ENCODE peak calls at places on chromosomes 5 and 9, in eight cellular contexts. S, X, Q, E, Y, B, T and R are unnamed samples.

GRCh38 chr5:151164687-151165392 is 7.3 kb upstream of the ANXA6 start:
- DNase-seq in S (peak; percentile 84), X (peak; percentile 61), Q (peak; percentile 79), E (peak; percentile 74), Y (peak; percentile 84), B (peak; percentile 44), T (peak; percentile 61), R (no peak)

GRCh38 chr5:171593401-171593800 is 174.0 kb downstream of the FGF18 start:
- DNase-seq in S (no peak), X (no peak), Q (no peak), E (no peak), Y (no peak), B (no peak), T (no peak), R (no peak)

GRCh38 chr5:167642779-167643517 is 648.5 kb upstream of the WWC1 start:
- DNase-seq in S (no peak), X (no peak), Q (no peak), E (no peak), Y (no peak), B (no peak), T (no peak), R (peak; percentile 83)

GRCh38 chr5:24325306-24325832 is 319.4 kb downstream of the CDH10 start:
- DNase-seq in S (no peak), X (no peak), Q (no peak), E (no peak), Y (no peak), B (no peak), T (no peak), R (no peak)

GRCh38 chr9:126448865-126449577 is 122.4 kb downstream of the MVB12B start:
- DNase-seq in S (no peak), X (no peak), Q (no peak), E (no peak), Y (no peak), B (no peak), T (no peak), R (no peak)

GRCh38 chr5:147782053-147783028 is at the start of gene JAKMIP2:
- DNase-seq in S (peak; percentile 78), X (peak; percentile 68), Q (peak; percentile 71), E (peak; percentile 54), Y (peak; percentile 91), B (no peak), T (peak; percentile 26), R (no peak)

GRCh38 chr5:170218730-170219129 is 14.1 kb upstream of the C5orf58 start:
- DNase-seq in S (no peak), X (no peak), Q (no peak), E (no peak), Y (no peak), B (no peak), T (no peak), R (no peak)

GRCh38 chr9:138020795-138021182 is 143.2 kb downstream of the CACNA1B start:
- DNase-seq in S (no peak), X (no peak), Q (peak; percentile 6), E (no peak), Y (no peak), B (no peak), T (no peak), R (no peak)

GRCh38 chr5:74239268-74239667 is 401.3 kb downstream of the ENC1 start:
- DNase-seq in S (no peak), X (no peak), Q (no peak), E (no peak), Y (no peak), B (no peak), T (no peak), R (no peak)